ENCODE peak calls at places on chromosomes 16 and 17, in seven cellular contexts. X, Q, L, B, C, Y and T are unnamed samples.

GRCh38 chr16:83932955-83933673 is 19.9 kb upstream of the OSGIN1 start:
- DNase-seq in Y (no peak), X (no peak), B (no peak), L (no peak), C (no peak), Q (no peak), T (no peak)

GRCh38 chr17:54408741-54409140 is 491.9 kb upstream of the TOM1L1 start:
- DNase-seq in B (no peak), Y (no peak), Q (peak), L (no peak), C (no peak), X (no peak), T (no peak)

GRCh38 chr16:24152826-24153225 is 103.3 kb upstream of the CACNG3 start:
- DNase-seq in Y (no peak), L (no peak), C (no peak), Q (no peak), X (no peak), B (no peak), T (no peak)

GRCh38 chr16:88782454-88783390 is 2.3 kb downstream of the PIEZO1 start:
- DNase-seq in Q (no peak), C (no peak), X (no peak), B (no peak), L (peak), Y (no peak), T (no peak)

GRCh38 chr17:31144427-31144826 is 49.6 kb downstream of the NF1 start:
- DNase-seq in C (no peak), X (no peak), B (no peak), Y (no peak), L (no peak), Q (no peak), T (no peak)

GRCh38 chr16:66846831-66847230 is 2.6 kb downstream of the CA7 start:
- DNase-seq in B (no peak), Q (no peak), L (no peak), C (no peak), Y (no peak), X (no peak), T (no peak)

GRCh38 chr17:56297142-56297541 is 143.9 kb downstream of the ANKFN1 start:
- DNase-seq in X (no peak), L (no peak), C (no peak), B (no peak), Q (no peak), Y (no peak), T (no peak)

GRCh38 chr17:39553326-39553945 is 54.3 kb downstream of the NEUROD2 start:
- DNase-seq in L (no peak), Y (no peak), C (no peak), B (no peak), Q (no peak), X (no peak), T (no peak)

GRCh38 chr16:11992008-11992584 is 15.6 kb downstream of the SNX29 start:
- DNase-seq in Q (no peak), B (no peak), L (no peak), Y (no peak), C (no peak), X (no peak), T (no peak)

GRCh38 chr17:79811036-79811887 is 14.4 kb upstream of the CBX8 start:
- DNase-seq in X (no peak), Q (peak), Y (peak), L (no peak), B (peak), C (peak), T (peak)

GRCh38 chr16:27430923-27431484 is 29.0 kb downstream of the IL21R start:
- DNase-seq in L (no peak), Y (no peak), C (no peak), X (no peak), Q (no peak), B (no peak), T (no peak)

GRCh38 chr17:47064684-47065083 is 85.6 kb upstream of the RPRML start:
- DNase-seq in Q (no peak), C (no peak), Y (no peak), B (no peak), L (no peak), X (no peak), T (no peak)

GRCh38 chr17:73650147-73650546 is 5.9 kb upstream of the SDK2 start:
- DNase-seq in Y (no peak), B (no peak), L (no peak), Q (no peak), C (peak), X (no peak), T (peak)

GRCh38 chr17:68457168-68457538 is at the start of gene WIPI1:
- DNase-seq in Y (no peak), B (no peak), C (no peak), X (no peak), L (no peak), Q (peak), T (no peak)

GRCh38 chr17:47850692-47851573 is at the start of gene SP6:
- DNase-seq in L (peak), B (peak), X (peak), Q (peak), C (peak), Y (peak), T (peak)

GRCh38 chr17:81578561-81579225 is 26.5 kb upstream of the FAAP100 start:
- DNase-seq in X (no peak), Q (no peak), Y (no peak), C (no peak), L (no peak), B (no peak), T (no peak)

GRCh38 chr17:339193-340061 is 13.2 kb downstream of the RPH3AL start:
- DNase-seq in X (no peak), Q (peak), L (no peak), B (no peak), Y (no peak), C (peak), T (no peak)